ENCODE peak calls at places on chromosomes 7 and 10, in five cellular contexts. V is lower lobe of right lung, B is fibroblast of lung, E is dorsolateral prefrontal cortex, G is AG04450. N is an unnamed sample.
A peak's percentile ranks its signal among the peaks of the same experiment; 100 is the strongest.

GRCh38 chr10:126397640-126398382 is 9.5 kb upstream of the ADAM12 start:
- DNase-seq in G (peak; percentile 90), B (peak; percentile 95), E (no peak), V (no peak), N (peak; percentile 99)

GRCh38 chr10:2882628-2883027 is 184.7 kb upstream of the PFKP start:
- DNase-seq in G (no peak), V (no peak), B (no peak), E (no peak), N (no peak)

GRCh38 chr10:28858641-28859040 is 181.3 kb downstream of the BAMBI start:
- DNase-seq in V (no peak), G (no peak), E (no peak), B (no peak), N (no peak)

GRCh38 chr7:112869111-112869774 is 79.0 kb upstream of the TMEM168 start:
- DNase-seq in V (no peak), B (peak; percentile 43), E (no peak), G (peak; percentile 1), N (no peak)

GRCh38 chr7:123070702-123071286 is 75.3 kb upstream of the TAS2R16 start:
- DNase-seq in E (no peak), B (peak; percentile 14), G (no peak), V (no peak), N (no peak)

GRCh38 chr7:81783818-81784217 is 14.0 kb upstream of the HGF start:
- DNase-seq in E (no peak), V (no peak), B (no peak), G (no peak), N (no peak)

GRCh38 chr10:73774637-73775036 is 7.2 kb upstream of the CHCHD1 start:
- DNase-seq in V (no peak), G (no peak), B (peak; percentile 33), E (no peak), N (no peak)

GRCh38 chr7:157686285-157686894 is 349.6 kb downstream of the DNAJB6 start:
- DNase-seq in B (no peak), V (no peak), E (no peak), G (no peak), N (no peak)

GRCh38 chr7:120273476-120273975 is 551 bp downstream of the KCND2 start:
- DNase-seq in G (no peak), B (peak; percentile 28), E (peak; percentile 59), V (peak; percentile 49), N (no peak)

GRCh38 chr7:154568346-154568745 is 434.6 kb downstream of the PAXIP1 start:
- DNase-seq in E (no peak), B (no peak), G (no peak), V (no peak), N (no peak)

GRCh38 chr7:106503626-106504025 is 157.3 kb downstream of the CCDC71L start:
- DNase-seq in E (no peak), G (no peak), B (no peak), V (no peak), N (no peak)
- TF ChIP-seq CTCF in E (no peak), G (no peak), B (no peak), V (no peak), N (no peak)

GRCh38 chr7:24905996-24906770 is 73.8 kb downstream of the OSBPL3 start:
- DNase-seq in V (no peak), E (no peak), G (no peak), B (no peak), N (peak; percentile 54)

GRCh38 chr7:24908166-24908565 is 71.8 kb downstream of the OSBPL3 start:
- DNase-seq in B (no peak), G (no peak), V (no peak), E (no peak), N (no peak)

GRCh38 chr7:24908757-24909156 is 71.2 kb downstream of the OSBPL3 start:
- DNase-seq in G (no peak), B (no peak), E (no peak), V (no peak), N (no peak)

GRCh38 chr7:24910551-24911212 is 69.3 kb downstream of the OSBPL3 start:
- DNase-seq in E (no peak), B (no peak), V (no peak), G (no peak), N (no peak)

DNA sequence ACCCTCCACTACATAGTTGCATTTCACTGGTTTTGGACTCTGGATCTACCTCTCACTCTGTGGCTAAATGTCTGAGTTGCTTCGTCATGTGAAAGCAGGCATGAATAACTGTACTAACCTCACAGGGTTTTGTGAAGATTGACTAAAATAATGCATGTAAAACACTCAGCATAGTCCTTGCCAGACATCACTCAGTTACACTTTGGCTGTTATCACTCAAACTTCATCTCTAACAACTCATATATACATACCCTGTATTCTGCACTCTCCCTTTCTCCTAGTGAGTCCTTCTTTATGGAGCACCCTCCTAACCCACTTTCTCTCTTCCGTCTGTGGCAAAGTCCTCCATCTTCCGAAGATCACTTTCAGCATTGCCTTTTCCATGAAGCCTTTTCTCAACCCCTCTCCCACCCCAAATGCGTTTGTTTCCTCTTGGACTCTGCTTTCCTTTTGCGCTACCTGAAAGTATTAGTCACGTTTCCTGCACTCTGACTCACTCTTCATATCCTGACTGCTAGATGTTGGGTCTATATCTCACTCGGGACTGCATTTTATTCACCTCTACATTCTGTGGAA is 72.6 kb downstream of the OSBPL3 start:
- DNase-seq in V (no peak), E (no peak), G (no peak), B (peak; percentile 40), N (peak; percentile 48)
- H3K4me3 ChIP-seq in V (no peak overlapping the region), E (no peak overlapping the region), G (peak overlapping the region; percentile 23), B (no peak overlapping the region), N (no peak overlapping the region)

DNA sequence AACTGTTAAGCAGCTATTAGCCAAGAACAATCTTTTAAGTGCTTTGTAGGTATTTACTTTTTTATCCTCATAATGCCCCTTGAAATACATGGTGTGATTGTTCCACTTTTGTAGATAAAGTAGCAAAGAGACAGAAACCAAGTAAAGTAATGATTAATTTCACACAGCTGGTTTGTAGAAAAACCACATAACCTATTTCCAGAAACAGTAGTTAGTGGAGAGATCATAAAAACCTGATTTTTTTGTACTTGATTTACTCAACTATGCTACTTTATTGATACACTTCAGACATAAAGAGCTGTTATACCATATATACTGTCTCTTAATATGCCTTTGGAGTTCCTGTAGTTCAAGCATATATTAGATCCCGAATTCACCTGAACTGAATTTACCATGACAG is 118.4 kb downstream of the SEMA3A start:
- DNase-seq in G (no peak), B (no peak), E (no peak), V (no peak), N (no peak)
- H3K27me3 ChIP-seq in G (no peaks in the 10 kb centered on the region), B (no peaks in the 10 kb centered on the region), E (no peaks in the 10 kb centered on the region), V (no peaks in the 10 kb centered on the region), N (no peaks in the 10 kb centered on the region)

GRCh38 chr7:40507166-40507565 is 372.4 kb downstream of the SUGCT start:
- DNase-seq in B (peak; percentile 32), G (no peak), V (no peak), E (no peak), N (no peak)
- TF ChIP-seq CTCF in B (no peak), G (no peak), V (peak; percentile 27), E (peak; percentile 16), N (no peak)

DNA sequence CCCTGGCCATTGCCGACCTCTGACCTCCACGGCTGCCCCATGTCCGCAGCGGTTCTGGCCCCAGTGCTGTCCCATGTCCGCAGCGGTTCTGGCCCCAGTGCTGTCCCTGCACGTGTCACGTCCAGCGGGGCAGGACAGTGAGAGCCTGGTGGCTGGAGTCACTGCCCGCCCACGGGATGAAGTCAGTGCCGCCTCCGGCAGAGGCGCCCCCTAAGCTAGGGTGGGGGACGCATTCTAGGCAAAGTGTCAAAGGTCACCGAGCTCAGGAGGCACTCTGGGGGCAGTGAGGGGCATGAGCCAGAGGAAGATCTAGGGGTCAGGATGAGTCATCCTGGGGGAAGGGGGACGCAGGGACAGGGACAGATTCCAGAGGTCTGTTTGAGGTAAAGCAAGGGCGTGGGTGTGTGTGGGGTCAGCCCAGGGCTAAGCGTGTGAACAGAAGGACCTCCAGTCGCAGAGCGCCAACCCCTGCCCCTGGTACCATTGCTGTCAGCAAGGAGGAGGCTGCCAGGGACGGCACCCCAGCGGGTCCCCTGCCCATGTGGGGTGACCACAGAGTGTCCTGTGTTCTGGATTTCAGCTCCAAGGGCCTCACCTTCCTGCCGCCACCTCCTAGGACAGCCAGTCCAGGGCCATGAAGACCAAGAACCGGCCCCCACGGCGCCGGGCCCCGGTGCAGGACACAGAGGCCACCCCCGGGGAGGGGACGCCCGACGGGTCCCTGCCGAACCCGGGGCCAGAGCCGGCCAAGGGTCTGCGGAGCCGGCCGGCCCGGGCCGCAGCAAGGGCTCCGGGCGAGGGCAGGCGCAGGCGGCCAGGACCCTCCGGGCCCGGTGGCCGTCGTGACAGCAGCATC is 665 bp downstream of the BHLHA15 start:
- DNase-seq in G (no peak), B (no peak), V (peak; percentile 47), E (peak; percentile 33), N (no peak)
- H3K4me3 ChIP-seq in G (peak overlapping the region; percentile 45), B (no peak overlapping the region), V (peak overlapping the region; percentile 27), E (peak overlapping the region; percentile 7), N (peak overlapping the region; percentile 34)

GRCh38 chr10:100571069-100571817 is 35.5 kb downstream of the HIF1AN start:
- DNase-seq in B (no peak), G (no peak), E (no peak), V (no peak), N (no peak)
- H3K27me3 ChIP-seq in B (peaks cover 37% of the 10 kb centered on the region), G (peaks cover 63% of the 10 kb centered on the region), E (peaks cover 29% of the 10 kb centered on the region), V (peaks cover 68% of the 10 kb centered on the region), N (peaks cover 40% of the 10 kb centered on the region)